ENCODE peak calls at places on chromosome 13, in five cellular contexts. J is CD8-positive, alpha-beta memory T cell; U is endodermal cell; H is suprapubic skin; R is psoas muscle. Y is an unnamed sample.

GRCh38 chr13:19981685-19982238 is 23.2 kb downstream of the ZMYM2 start:
- DNase-seq in U (no peak), J (no peak), H (no peak), R (no peak), Y (no peak)

GRCh38 chr13:70849267-70849666 is 741.0 kb upstream of the KLHL1 start:
- DNase-seq in U (no peak), J (no peak), R (no peak), H (no peak), Y (no peak)

GRCh38 chr13:29849731-29850212 is 645 bp downstream of the UBL3 start:
- DNase-seq in R (peak; percentile 65), U (peak; percentile 75), H (peak; percentile 88), J (peak; percentile 30), Y (peak; percentile 82)

GRCh38 chr13:21372530-21372929 is 86.6 kb downstream of the ZDHHC20 start:
- DNase-seq in R (no peak), J (no peak), U (no peak), H (no peak), Y (no peak)

GRCh38 chr13:35794734-35795389 is 318.4 kb upstream of the MAB21L1 start:
- DNase-seq in U (no peak), J (no peak), R (no peak), H (no peak), Y (no peak)

GRCh38 chr13:101579291-101579802 is 126.9 kb downstream of the ITGBL1 start:
- DNase-seq in U (no peak), H (no peak), J (no peak), R (no peak), Y (no peak)

GRCh38 chr13:35699805-35700204 is 223.3 kb upstream of the MAB21L1 start:
- DNase-seq in J (no peak), R (peak; percentile 45), H (no peak), U (no peak), Y (no peak)

GRCh38 chr13:41995946-41996345 is 35.0 kb upstream of the VWA8 start:
- DNase-seq in U (no peak), J (no peak), H (no peak), R (no peak), Y (no peak)

GRCh38 chr13:40145139-40145538 is 489.7 kb downstream of the COG6 start:
- DNase-seq in H (no peak), R (no peak), J (no peak), U (no peak), Y (no peak)

GRCh38 chr13:33279414-33279813 is 6.1 kb downstream of the STARD13 start:
- DNase-seq in R (no peak), U (no peak), J (no peak), H (no peak), Y (no peak)

GRCh38 chr13:110561335-110562033 is at the start of gene RAB20:
- DNase-seq in H (peak; percentile 94), R (peak; percentile 88), U (peak; percentile 94), J (peak; percentile 46), Y (peak; percentile 92)

GRCh38 chr13:96925869-96926628 is 68.2 kb downstream of the OXGR1 start:
- DNase-seq in J (no peak), U (no peak), R (no peak), H (no peak), Y (no peak)

DNA sequence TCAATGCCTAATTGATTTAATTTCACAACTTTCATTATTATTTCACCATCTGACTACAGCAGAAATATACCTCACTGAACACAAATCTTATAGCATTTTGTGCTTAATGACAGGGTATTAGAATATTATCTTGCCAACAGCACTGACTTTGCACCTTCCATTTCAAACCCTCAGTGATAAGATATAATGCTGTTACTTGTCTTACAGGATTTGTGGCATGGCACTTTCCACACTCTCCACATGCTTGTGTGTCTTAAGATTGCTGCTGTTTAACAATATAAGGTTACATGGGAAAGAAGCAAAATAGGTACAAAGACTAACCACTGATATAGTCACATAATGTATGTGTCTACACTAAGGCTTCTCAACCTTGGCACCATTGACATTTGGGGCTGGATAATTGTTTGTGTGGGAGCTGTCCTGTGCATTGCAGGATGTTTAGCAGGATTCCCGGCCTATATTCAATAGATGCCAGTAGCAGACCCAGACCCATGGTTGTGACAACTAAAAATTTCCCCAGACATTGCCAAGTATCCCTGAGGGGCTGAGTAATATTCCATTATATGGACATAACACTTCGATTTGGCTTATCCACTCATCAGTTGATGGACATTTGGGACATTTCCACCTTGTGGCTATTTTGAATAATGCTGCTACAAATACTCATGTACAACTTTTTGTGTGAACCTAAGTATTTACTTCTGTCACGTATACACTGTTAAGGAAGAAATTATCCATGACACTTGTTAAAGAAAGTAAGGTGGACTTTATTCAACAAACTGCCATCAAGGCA is 5.7 kb upstream of the DIAPH3 start:
- DNase-seq in H (no peak), U (no peak), R (no peak), J (no peak), Y (no peak)
- H3K27ac ChIP-seq in H (no peak overlapping the region), U (no peak overlapping the region), R (no peak overlapping the region), J (no peak overlapping the region), Y (no peak overlapping the region)

DNA sequence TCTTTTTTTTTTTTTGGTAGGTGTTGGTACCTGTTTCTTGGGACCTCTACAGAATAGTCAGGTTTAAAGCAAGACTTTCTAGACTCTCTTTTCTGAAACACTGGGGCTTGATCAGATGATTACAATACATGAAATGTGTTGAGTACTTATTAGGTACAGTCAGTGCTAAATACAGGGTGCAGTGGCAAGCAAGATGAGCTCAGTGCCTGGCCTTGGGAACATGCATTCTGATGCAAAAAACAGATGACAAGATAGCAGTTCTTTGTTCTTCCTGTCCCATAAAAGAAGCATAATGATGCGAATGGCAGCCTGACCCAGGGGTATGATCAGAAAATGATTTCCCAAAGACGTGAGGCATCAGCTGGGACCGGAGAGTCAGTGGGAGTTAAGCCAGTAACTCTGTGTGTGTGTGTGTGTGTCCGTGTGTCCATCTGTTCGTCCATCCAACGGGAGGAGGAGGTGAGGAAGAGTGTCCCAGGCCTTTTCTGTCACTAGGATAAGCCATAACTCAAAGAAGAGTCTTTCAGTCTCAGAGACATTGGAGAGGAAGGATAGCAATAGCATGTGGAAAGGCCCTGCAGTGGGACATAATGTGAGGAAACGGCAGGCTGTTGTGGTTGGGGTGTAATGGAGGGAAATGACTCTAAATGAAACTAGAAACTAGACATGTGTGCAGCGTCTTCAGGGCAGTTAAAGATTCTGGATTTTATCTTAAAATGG is 32.2 kb downstream of the SLAIN1 start:
- DNase-seq in H (no peak), J (no peak), R (no peak), U (no peak), Y (no peak)
- H3K4me3 ChIP-seq in H (no peak overlapping the region), J (no peak overlapping the region), R (no peak overlapping the region), U (no peak overlapping the region), Y (no peak overlapping the region)

GRCh38 chr13:51805313-51805712 is 1.4 kb upstream of the DHRS12 start:
- DNase-seq in U (no peak), R (no peak), J (no peak), H (no peak), Y (no peak)

GRCh38 chr13:51804295-51805172 is 571 bp upstream of the DHRS12 start:
- DNase-seq in U (no peak), H (no peak), J (peak; percentile 35), R (no peak), Y (no peak)

GRCh38 chr13:51806571-51806970 is 2.6 kb upstream of the DHRS12 start:
- DNase-seq in R (no peak), J (no peak), U (no peak), H (no peak), Y (no peak)

GRCh38 chr13:51807041-51807440 is 3.1 kb upstream of the DHRS12 start:
- DNase-seq in R (no peak), J (no peak), U (no peak), H (no peak), Y (no peak)

GRCh38 chr13:51805925-51806324 is 2.0 kb upstream of the DHRS12 start:
- DNase-seq in U (no peak), H (no peak), J (no peak), R (no peak), Y (no peak)
- H3K9me3 ChIP-seq in U (no peaks in the 10 kb centered on the region), H (no peaks in the 10 kb centered on the region), J (no peaks in the 10 kb centered on the region), R (no peaks in the 10 kb centered on the region), Y (no peaks in the 10 kb centered on the region)

GRCh38 chr13:66407159-66407558 is 823.0 kb downstream of the PCDH9 start:
- DNase-seq in H (no peak), U (no peak), R (no peak), J (no peak), Y (no peak)
- H3K27ac ChIP-seq in H (no peak overlapping the region), U (peak overlapping the region; percentile 11), R (no peak overlapping the region), J (no peak overlapping the region), Y (no peak overlapping the region)

DNA sequence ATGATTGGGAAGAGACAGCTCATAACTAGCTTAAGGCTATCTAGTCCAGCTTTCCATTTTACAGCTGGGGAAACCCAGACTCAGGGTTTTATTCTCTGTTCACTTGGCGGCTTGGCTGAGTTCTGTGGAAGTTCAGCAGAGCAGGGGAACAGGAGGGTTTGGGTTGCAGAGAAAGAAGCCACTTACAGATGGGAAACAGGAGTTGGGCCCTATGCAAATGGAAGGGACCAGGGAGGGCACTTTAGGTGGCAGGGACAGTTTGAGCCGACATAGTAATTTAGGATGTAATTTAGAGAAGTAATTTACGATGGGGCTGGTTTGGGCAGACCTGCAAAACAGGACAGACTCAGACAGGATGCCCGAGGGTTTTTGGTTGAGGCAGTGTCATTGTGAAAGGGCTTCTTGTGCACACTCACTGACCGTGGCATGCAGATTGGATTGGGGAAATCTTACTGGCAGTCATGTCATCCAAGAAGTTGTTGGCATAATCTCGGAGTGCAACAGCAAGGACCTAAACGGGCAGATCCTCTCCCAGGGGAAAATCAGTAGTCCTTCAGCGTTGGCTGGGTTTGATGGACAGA is 47.3 kb upstream of the GPR183 start:
- DNase-seq in H (no peak), J (no peak), R (no peak), U (no peak), Y (no peak)
- H3K4me3 ChIP-seq in H (no peak overlapping the region), J (peak overlapping the region; percentile 43), R (no peak overlapping the region), U (no peak overlapping the region), Y (no peak overlapping the region)

GRCh38 chr13:48961379-48961778 is 14.3 kb upstream of the FNDC3A start:
- DNase-seq in H (no peak), U (no peak), R (no peak), J (no peak), Y (no peak)
- H3K9me3 ChIP-seq in H (no peaks in the 10 kb centered on the region), U (no peaks in the 10 kb centered on the region), R (no peaks in the 10 kb centered on the region), J (no peaks in the 10 kb centered on the region), Y (no peaks in the 10 kb centered on the region)

GRCh38 chr13:109154546-109154945 is 525.1 kb downstream of the MYO16 start:
- DNase-seq in H (no peak), J (no peak), U (no peak), R (no peak), Y (no peak)
- H3K27ac ChIP-seq in H (no peak overlapping the region), J (no peak overlapping the region), U (no peak overlapping the region), R (no peak overlapping the region), Y (no peak overlapping the region)

Y was measured in ascending aorta.